ENCODE peak calls at places on chromosomes 13 and 19, in six cellular contexts. J, F, R, D, G and H are unnamed samples.

GRCh38 chr13:106513025-106513424 is 22.4 kb downstream of the EFNB2 start:
- DNase-seq in J (no peak), F (no peak), R (peak), D (no peak), G (no peak), H (no peak)

GRCh38 chr19:51368366-51369282 is at the start of gene CLDND2:
- DNase-seq in J (no peak), F (no peak), R (no peak), D (no peak), G (peak), H (no peak)

GRCh38 chr13:46654956-46655726 is 102.2 kb downstream of the LRCH1 start:
- DNase-seq in J (no peak), F (no peak), R (no peak), D (no peak), G (no peak), H (no peak)

GRCh38 chr19:38304866-38305429 is 897 bp downstream of the C19orf33 start:
- DNase-seq in J (peak), F (no peak), R (no peak), D (peak), G (peak), H (peak)

GRCh38 chr13:87671031-87671823 is at the start of gene SLITRK5:
- DNase-seq in J (peak), F (peak), R (peak), D (peak), G (peak), H (no peak)

GRCh38 chr19:13428352-13428751 is 77.9 kb downstream of the CACNA1A start:
- DNase-seq in J (no peak), F (peak), R (no peak), D (peak), G (peak), H (peak)

GRCh38 chr13:109874921-109875454 is 88.6 kb upstream of the IRS2 start:
- DNase-seq in J (peak), F (no peak), R (peak), D (no peak), G (no peak), H (no peak)

GRCh38 chr19:18457478-18458331 is 19.8 kb upstream of the ISYNA1 start:
- DNase-seq in J (no peak), F (no peak), R (no peak), D (no peak), G (no peak), H (no peak)

GRCh38 chr19:2171349-2172145 is 7.8 kb downstream of the DOT1L start:
- DNase-seq in J (peak), F (no peak), R (no peak), D (peak), G (peak), H (no peak)

GRCh38 chr13:41384749-41385503 is 72.4 kb upstream of the RGCC start:
- DNase-seq in J (no peak), F (no peak), R (no peak), D (peak), G (no peak), H (no peak)

GRCh38 chr19:14164724-14165493 is 28.5 kb upstream of the ASF1B start:
- DNase-seq in J (no peak), F (no peak), R (no peak), D (no peak), G (no peak), H (no peak)

DNA sequence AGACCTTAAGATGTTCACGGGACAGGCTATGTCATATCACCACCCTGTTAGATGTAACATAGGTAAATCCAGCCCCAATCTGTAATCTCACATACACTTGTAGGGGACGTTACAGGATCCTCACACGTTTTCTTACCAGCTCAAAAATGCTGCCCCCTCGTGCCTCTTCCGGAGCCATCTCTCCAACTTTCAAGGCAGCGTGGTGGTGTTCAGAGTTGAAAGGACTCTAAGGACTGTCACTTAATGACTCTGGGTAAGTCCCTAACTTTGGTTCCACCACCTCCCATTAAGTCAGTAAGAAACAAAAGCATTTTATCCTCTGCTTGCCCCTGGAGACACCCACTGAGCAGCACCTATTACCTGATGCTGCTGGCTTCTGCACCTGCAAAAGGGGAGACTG is 4.4 kb downstream of the MED26 start:
- DNase-seq in J (no peak), F (peak), R (no peak), D (no peak), G (no peak), H (no peak)
- H3K4me2 ChIP-seq in J (no peak), F (peak), R (no peak), D (no peak), G (no peak), H (no peak)

GRCh38 chr19:57664269-57665127 is 4.2 kb upstream of the ZSCAN4 start:
- DNase-seq in J (peak), F (no peak), R (peak), D (peak), G (peak), H (no peak)
- H3K4me3 ChIP-seq in J (peak), F (no peak), R (peak), D (peak), G (peak), H (no peak)

DNA sequence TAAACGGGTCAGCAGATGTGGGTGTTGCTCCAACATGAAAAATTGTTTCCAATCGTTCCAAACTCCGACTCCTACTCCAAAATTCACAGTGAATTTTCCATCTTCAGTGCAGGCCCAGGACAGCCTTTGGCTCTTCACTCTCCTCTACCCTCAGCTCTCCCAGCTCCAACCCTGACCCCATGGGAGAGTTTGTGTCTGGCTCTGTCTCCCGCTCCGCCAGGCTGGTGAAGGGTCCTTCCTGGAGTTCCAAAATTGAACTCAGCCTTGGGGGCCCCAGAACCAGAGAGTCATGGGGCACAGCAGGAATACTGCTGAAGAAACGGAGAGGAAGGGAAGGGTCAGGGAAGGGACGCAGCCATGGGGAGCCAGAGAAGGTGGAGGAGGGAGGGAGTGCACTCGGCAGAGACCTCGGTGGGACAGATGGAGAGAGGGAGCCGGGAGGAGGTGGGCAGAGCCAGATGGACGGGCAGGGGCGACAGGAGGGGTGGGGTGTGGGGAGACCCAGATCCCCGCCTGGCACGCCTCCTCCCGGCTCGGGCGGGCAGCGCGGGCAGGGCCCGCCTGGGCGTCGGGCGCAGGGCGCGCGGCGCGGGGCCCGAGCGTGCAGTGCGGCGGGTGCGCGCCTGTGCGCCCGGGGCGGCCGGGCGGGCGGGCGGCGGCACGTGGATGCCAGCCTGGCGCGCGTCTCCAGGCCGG is 45.7 kb downstream of the CELF5 start:
- DNase-seq in J (no peak), F (no peak), R (no peak), D (peak), G (no peak), H (no peak)
- TF ChIP-seq EZH2 in J (no peak), F (no peak), R (peak), D (no peak), G (no peak), H (no peak)

GRCh38 chr13:96994030-96994848 is at the start of gene OXGR1:
- DNase-seq in J (no peak), F (peak), R (no peak), D (peak), G (peak), H (no peak)
- H3K4me2 ChIP-seq in J (peak), F (peak), R (peak), D (peak), G (peak), H (no peak)

GRCh38 chr19:9622531-9622930 is 1.5 kb upstream of the ZNF561 start:
- DNase-seq in J (no peak), F (no peak), R (no peak), D (no peak), G (no peak), H (no peak)
- H3K4me3 ChIP-seq in J (no peak), F (no peak), R (no peak), D (no peak), G (no peak), H (no peak)

GRCh38 chr13:112943309-112944125 is 25.5 kb upstream of the MCF2L start:
- DNase-seq in J (peak), F (no peak), R (peak), D (peak), G (no peak), H (no peak)

GRCh38 chr13:112938680-112939079 is 30.3 kb upstream of the MCF2L start:
- DNase-seq in J (no peak), F (no peak), R (no peak), D (no peak), G (no peak), H (no peak)

GRCh38 chr13:112941349-112941748 is 27.7 kb upstream of the MCF2L start:
- DNase-seq in J (no peak), F (no peak), R (no peak), D (no peak), G (no peak), H (no peak)

GRCh38 chr13:112940236-112940635 is 28.8 kb upstream of the MCF2L start:
- DNase-seq in J (no peak), F (no peak), R (no peak), D (no peak), G (no peak), H (no peak)

GRCh38 chr13:112942689-112943308 is 26.2 kb upstream of the MCF2L start:
- DNase-seq in J (peak), F (peak), R (peak), D (peak), G (peak), H (peak)
- TF ChIP-seq EZH2 in J (no peak), F (no peak), R (no peak), D (no peak), G (no peak), H (no peak)

DNA sequence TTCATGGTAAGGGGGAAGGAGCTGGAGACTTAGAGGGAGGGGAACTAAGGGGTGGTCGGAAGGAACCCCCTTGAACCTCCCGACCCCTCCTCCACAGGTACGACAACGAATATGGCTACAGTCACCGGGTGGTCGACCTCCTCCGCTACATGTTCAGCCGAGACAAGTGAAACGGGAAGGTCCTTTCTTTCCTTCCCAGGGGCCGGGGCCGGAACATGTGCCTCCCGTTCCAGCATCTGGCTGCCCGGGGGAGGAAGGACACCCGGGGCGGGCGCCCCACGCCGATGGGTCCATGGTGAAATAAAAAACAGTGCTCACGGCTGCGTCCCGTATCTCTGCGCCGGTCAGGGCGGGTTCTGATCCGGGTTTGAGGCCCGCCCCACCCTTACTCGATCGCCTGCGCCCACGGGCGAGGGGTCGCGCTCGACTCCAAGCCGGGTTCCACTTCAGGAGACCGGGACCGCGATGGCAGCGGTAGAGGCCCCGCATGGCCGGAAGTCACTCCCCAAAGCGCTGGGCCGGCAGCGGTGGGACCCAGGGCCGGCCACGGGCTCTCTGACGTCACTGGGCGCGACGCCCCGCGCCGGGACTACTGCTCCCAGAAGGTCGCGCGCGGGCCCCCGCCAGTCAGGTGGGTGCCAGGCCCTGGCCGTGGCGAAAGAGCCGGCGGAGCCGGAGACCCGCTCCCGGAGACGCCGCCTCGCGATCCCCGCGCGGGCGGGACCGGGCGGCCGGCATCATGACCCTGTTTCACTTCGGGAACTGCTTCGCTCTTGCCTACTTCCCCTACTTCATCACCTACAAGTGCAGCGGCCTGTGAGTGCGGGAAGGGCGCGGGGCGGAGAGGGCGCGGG is at the start of gene TMEM147:
- DNase-seq in J (peak), F (peak), R (peak), D (peak), G (peak), H (peak)
- H3K4me2 ChIP-seq in J (peak), F (peak), R (peak), D (peak), G (peak), H (peak)